ENCODE peak calls at places on chromosomes 5 and 9, in five cellular contexts. V is mammary epithelial cell; B is mesenchymal stem cell; I is GM12878; K is naive thymus-derived CD4-positive, alpha-beta T cell. J is an unnamed sample.
A peak's percentile ranks its signal among the peaks of the same experiment; 100 is the strongest.

GRCh38 chr5:40813698-40814281 is 15.6 kb upstream of the PRKAA1 start:
- DNase-seq in B (no peak), V (no peak), I (no peak), K (no peak), J (no peak)

GRCh38 chr9:89576404-89576824 is 28.4 kb upstream of the GADD45G start:
- DNase-seq in B (peak; percentile 55), V (no peak), K (peak; percentile 33), I (no peak), J (no peak)

GRCh38 chr9:137157618-137158502 is 12.0 kb downstream of the LRRC26 start:
- DNase-seq in I (no peak), B (no peak), V (no peak), K (no peak), J (no peak)

GRCh38 chr9:122383992-122384461 is 13.2 kb downstream of the PTGS1 start:
- DNase-seq in V (peak; percentile 70), B (no peak), I (no peak), K (no peak), J (no peak)

GRCh38 chr9:114033397-114034103 is 44.5 kb downstream of the AMBP start:
- DNase-seq in K (no peak), B (peak; percentile 12), V (no peak), I (no peak), J (peak; percentile 75)

GRCh38 chr5:16856531-16856930 is 79.6 kb downstream of the MYO10 start:
- DNase-seq in K (no peak), V (peak; percentile 76), I (no peak), B (peak; percentile 66), J (no peak)

GRCh38 chr5:16585028-16585667 is 31.6 kb downstream of the RETREG1 start:
- DNase-seq in K (no peak), B (no peak), I (no peak), V (no peak), J (no peak)

GRCh38 chr9:137408651-137409405 is 14.1 kb downstream of the EXD3 start:
- DNase-seq in I (no peak), V (no peak), K (no peak), B (no peak), J (no peak)

GRCh38 chr5:95647331-95647659 is 718 bp downstream of the RFESD start:
- DNase-seq in K (no peak), V (no peak), I (no peak), B (no peak), J (no peak)

GRCh38 chr9:136343121-136343883 is 16.0 kb downstream of the GPSM1 start:
- DNase-seq in V (no peak), B (no peak), K (no peak), I (no peak), J (no peak)

GRCh38 chr5:75363726-75364495 is 26.9 kb downstream of the HMGCR start:
- DNase-seq in K (no peak), I (no peak), V (no peak), B (peak; percentile 15), J (no peak)

GRCh38 chr5:174195517-174195916 is 150.0 kb downstream of the NSG2 start:
- DNase-seq in V (no peak), K (no peak), I (no peak), B (no peak), J (peak; percentile 30)

GRCh38 chr9:129384887-129385614 is 207.0 kb upstream of the IER5L start:
- DNase-seq in K (no peak), B (no peak), V (no peak), I (no peak), J (no peak)

GRCh38 chr9:94971378-94972131 is 245.1 kb downstream of the AOPEP start:
- DNase-seq in K (no peak), V (no peak), B (no peak), I (no peak), J (no peak)

GRCh38 chr9:4116091-4116581 is 183.7 kb downstream of the GLIS3 start:
- DNase-seq in K (no peak), B (no peak), V (no peak), I (no peak), J (no peak)

GRCh38 chr5:194102-194501 is 2.8 kb downstream of the LRRC14B start:
- DNase-seq in B (no peak), V (no peak), K (no peak), I (no peak), J (no peak)

GRCh38 chr9:120366646-120367019 is 213.3 kb downstream of the CDK5RAP2 start:
- DNase-seq in K (no peak), V (peak; percentile 49), B (peak; percentile 86), I (no peak), J (no peak)

GRCh38 chr5:141338538-141339306 is at the start of gene PCDHGA2:
- DNase-seq in I (no peak), K (no peak), V (peak; percentile 37), B (no peak), J (peak; percentile 52)

GRCh38 chr9:68619636-68620035 is 79.0 kb upstream of the TMEM252 start:
- DNase-seq in B (peak; percentile 6), K (no peak), I (no peak), V (no peak), J (no peak)

GRCh38 chr9:98958271-98958989 is 14.7 kb downstream of the COL15A1 start:
- DNase-seq in I (no peak), V (no peak), K (no peak), B (peak; percentile 87), J (no peak)

GRCh38 chr5:177296581-177296980 is 6.9 kb downstream of the RAB24 start:
- DNase-seq in B (no peak), V (no peak), I (no peak), K (no peak), J (no peak)

GRCh38 chr5:136999787-137000186 is 499.3 kb downstream of the SPOCK1 start:
- DNase-seq in K (no peak), B (no peak), V (no peak), I (no peak), J (no peak)

GRCh38 chr9:89391585-89391984 is 73.3 kb downstream of the SECISBP2 start:
- DNase-seq in I (no peak), B (peak; percentile 49), K (no peak), V (no peak), J (no peak)

GRCh38 chr5:149201121-149201637 is 59.9 kb downstream of the ABLIM3 start:
- DNase-seq in K (no peak), B (no peak), V (no peak), I (no peak), J (no peak)

GRCh38 chr9:14218253-14218652 is 95.7 kb downstream of the NFIB start:
- DNase-seq in K (no peak), B (no peak), I (no peak), V (no peak), J (no peak)

GRCh38 chr5:80159133-80159815 is 96.6 kb downstream of the SERINC5 start:
- DNase-seq in B (no peak), I (no peak), K (no peak), V (no peak), J (no peak)

GRCh38 chr5:62786099-62786498 is 207.5 kb downstream of the LRRC70 start:
- DNase-seq in I (no peak), B (no peak), V (no peak), K (no peak), J (no peak)

GRCh38 chr9:129570450-129571297 is 50.2 kb downstream of the C9orf50 start:
- DNase-seq in K (no peak), B (peak; percentile 78), V (peak; percentile 53), I (no peak), J (peak; percentile 47)

GRCh38 chr9:20012232-20012631 is 223.4 kb upstream of the SLC24A2 start:
- DNase-seq in I (no peak), V (no peak), K (no peak), B (no peak), J (no peak)

GRCh38 chr9:20014168-20014567 is 225.3 kb upstream of the SLC24A2 start:
- DNase-seq in I (no peak), K (no peak), V (no peak), B (peak; percentile 63), J (no peak)

GRCh38 chr9:20015427-20015931 is 226.6 kb upstream of the SLC24A2 start:
- DNase-seq in I (peak; percentile 9), B (no peak), V (no peak), K (peak; percentile 26), J (no peak)

GRCh38 chr9:20022410-20022809 is 233.6 kb upstream of the SLC24A2 start:
- DNase-seq in B (peak; percentile 63), I (no peak), V (no peak), K (no peak), J (no peak)

GRCh38 chr9:20016611-20017010 is 227.8 kb upstream of the SLC24A2 start:
- DNase-seq in K (no peak), I (no peak), V (no peak), B (no peak), J (no peak)
- H3K9me3 ChIP-seq in K (no peaks in the 10 kb centered on the region), I (no peaks in the 10 kb centered on the region), V (no peaks in the 10 kb centered on the region), B (peaks cover 6% of the 10 kb centered on the region), J (no peaks in the 10 kb centered on the region)

GRCh38 chr5:151157426-151158286 is at the start of gene ANXA6:
- DNase-seq in K (peak; percentile 57), V (peak; percentile 59), B (peak; percentile 87), I (no peak), J (peak; percentile 76)
- H3K4me3 ChIP-seq in K (peak within 1 kb of the TSS; percentile 85), V (peak within 1 kb of the TSS; percentile 63), B (peak within 1 kb of the TSS; percentile 94), I (peak within 1 kb of the TSS; percentile 97), J (peak within 1 kb of the TSS; percentile 78)

GRCh38 chr9:27329292-27329691 is 32.3 kb upstream of the EQTN start:
- DNase-seq in K (no peak), B (no peak), I (no peak), V (no peak), J (no peak)
- H3K9me3 ChIP-seq in K (no peaks in the 10 kb centered on the region), B (no peaks in the 10 kb centered on the region), I (no peaks in the 10 kb centered on the region), V (no peaks in the 10 kb centered on the region), J (no peaks in the 10 kb centered on the region)

GRCh38 chr9:86043586-86043985 is 55.8 kb downstream of the GOLM1 start:
- DNase-seq in B (no peak), I (no peak), K (no peak), V (no peak), J (no peak)

GRCh38 chr9:86041331-86041741 is 58.0 kb downstream of the GOLM1 start:
- DNase-seq in V (no peak), B (peak; percentile 67), K (no peak), I (no peak), J (no peak)

GRCh38 chr9:86042226-86042625 is 57.1 kb downstream of the GOLM1 start:
- DNase-seq in K (no peak), B (no peak), I (no peak), V (no peak), J (no peak)

GRCh38 chr9:86043999-86044398 is 55.4 kb downstream of the GOLM1 start:
- DNase-seq in B (no peak), V (no peak), I (no peak), K (no peak), J (no peak)

DNA sequence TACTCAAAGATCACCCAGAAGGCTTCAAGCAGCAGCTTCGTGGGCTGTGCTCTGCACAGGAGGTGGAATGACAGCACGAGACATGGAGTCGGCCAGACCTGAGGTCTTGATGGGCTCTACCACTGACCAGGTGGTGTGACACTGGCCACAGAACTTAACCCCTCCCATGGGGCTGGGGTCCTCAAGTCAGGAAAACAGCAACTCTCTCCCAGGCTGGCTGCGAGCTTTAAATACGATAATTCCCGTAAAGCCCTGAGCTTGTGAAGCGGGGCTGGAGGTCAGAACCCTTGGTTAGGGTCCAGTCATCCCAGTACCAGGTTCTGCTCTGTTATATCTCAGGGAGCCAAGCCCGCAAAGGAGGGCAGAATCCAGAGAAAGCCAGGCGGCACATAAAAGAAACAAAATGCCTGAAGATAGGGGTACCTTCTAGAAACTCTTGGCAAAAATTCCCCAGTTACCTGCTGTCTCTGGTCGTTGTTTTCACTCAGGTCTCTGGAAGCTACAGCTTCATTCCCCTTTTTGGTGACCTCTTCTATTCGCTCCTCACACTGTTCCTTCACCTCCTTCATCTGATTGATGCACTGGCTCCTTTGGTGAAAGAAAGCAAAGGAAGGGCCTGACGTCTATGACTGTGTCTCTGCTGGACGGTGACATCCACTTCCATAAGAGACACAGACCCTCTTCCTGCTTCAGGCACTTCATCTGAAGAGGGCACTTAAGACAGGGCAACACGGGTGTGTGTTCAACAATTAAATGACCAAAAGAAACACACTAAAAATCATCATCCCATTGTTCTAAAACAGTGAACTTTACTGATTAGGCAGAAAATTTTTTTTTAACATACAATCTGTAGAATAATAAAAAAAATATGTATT is 58.8 kb downstream of the GOLM1 start:
- DNase-seq in V (no peak), B (no peak), K (no peak), I (no peak), J (no peak)
- H3K4me3 ChIP-seq in V (no peak overlapping the region), B (no peak overlapping the region), K (no peak overlapping the region), I (no peak overlapping the region), J (no peak overlapping the region)